ENCODE peak calls at places on chromosome 13, in ten cellular contexts. V, S, L, F, M, H, C, U, Z and R are unnamed samples.

GRCh38 chr13:44263920-44264610 is 109.6 kb upstream of the SERP2 start:
- DNase-seq in V (no peak), S (no peak), L (no peak), F (no peak), M (no peak), H (no peak), C (no peak), U (peak), Z (no peak), R (no peak)

GRCh38 chr13:47796816-47797215 is 204.3 kb downstream of the SUCLA2 start:
- DNase-seq in V (no peak), S (no peak), L (no peak), F (no peak), M (no peak), H (no peak), C (no peak), U (peak), Z (no peak), R (no peak)

GRCh38 chr13:49495783-49496762 is at the start of gene PHF11:
- DNase-seq in V (peak), S (no peak), L (peak), F (peak), M (peak), H (peak), C (peak), U (peak), Z (peak), R (peak)

GRCh38 chr13:30421093-30422055 is 919 bp upstream of the UBE2L5 start:
- DNase-seq in V (peak), S (no peak), L (no peak), F (peak), M (peak), H (peak), C (peak), U (peak), Z (peak), R (peak)

GRCh38 chr13:63198076-63198475 is 1782.4 kb upstream of the PCDH20 start:
- DNase-seq in V (no peak), S (no peak), L (no peak), F (no peak), M (no peak), H (no peak), C (peak), U (no peak), Z (no peak), R (no peak)

GRCh38 chr13:23289917-23290357 is 109.2 kb downstream of the SGCG start:
- DNase-seq in V (no peak), S (no peak), L (no peak), F (no peak), M (no peak), H (no peak), C (peak), U (no peak), Z (peak), R (no peak)

GRCh38 chr13:27953671-27954405 is 15.3 kb downstream of the CDX2 start:
- DNase-seq in V (peak), S (no peak), L (peak), F (peak), M (peak), H (peak), C (peak), U (no peak), Z (peak), R (peak)

GRCh38 chr13:35379663-35380062 is 96.8 kb downstream of the MAB21L1 start:
- DNase-seq in V (no peak), S (no peak), L (no peak), F (no peak), M (no peak), H (no peak), C (peak), U (no peak), Z (no peak), R (no peak)

GRCh38 chr13:34247596-34247995 is 429.6 kb downstream of the RFC3 start:
- DNase-seq in V (no peak), S (no peak), L (no peak), F (no peak), M (no peak), H (no peak), C (no peak), U (no peak), Z (no peak), R (no peak)

GRCh38 chr13:113922412-113923118 is 51.3 kb downstream of the C13orf46 start:
- DNase-seq in V (no peak), S (no peak), L (no peak), F (no peak), M (no peak), H (no peak), C (no peak), U (no peak), Z (no peak), R (no peak)

GRCh38 chr13:112062047-112062618 is 4.8 kb upstream of the SOX1 start:
- DNase-seq in V (no peak), S (no peak), L (no peak), F (no peak), M (no peak), H (no peak), C (no peak), U (no peak), Z (no peak), R (no peak)

GRCh38 chr13:76969488-76970365 is 21.4 kb downstream of the ACOD1 start:
- DNase-seq in V (no peak), S (no peak), L (no peak), F (no peak), M (no peak), H (no peak), C (no peak), U (no peak), Z (peak), R (no peak)